ENCODE peak calls at places on chromosome 11, in seven cellular contexts. U is HCT116, Q is HepG2, T is H1, D is SK-N-SH, K is K562, Z is GM12878. V is an unnamed sample.

GRCh38 chr11:4181780-4182721 is 87.5 kb downstream of the RRM1 start:
- DNase-seq in U (peak), Q (peak), T (peak), D (peak), K (peak), Z (no peak), V (peak)

GRCh38 chr11:80240245-80240644 is 799.4 kb upstream of the TENM4 start:
- DNase-seq in U (no peak), Q (no peak), T (no peak), D (no peak), K (no peak), Z (no peak), V (no peak)

GRCh38 chr11:131253142-131253884 is 117.1 kb upstream of the NTM start:
- DNase-seq in U (no peak), Q (no peak), T (peak), D (no peak), K (no peak), Z (no peak), V (no peak)

GRCh38 chr11:83629775-83630174 is 343.6 kb upstream of the CCDC90B start:
- DNase-seq in U (no peak), Q (no peak), T (no peak), D (no peak), K (no peak), Z (no peak), V (no peak)

GRCh38 chr11:19628018-19628417 is 84.6 kb upstream of the NAV2 start:
- DNase-seq in U (no peak), Q (no peak), T (no peak), D (no peak), K (no peak), Z (no peak), V (no peak)

GRCh38 chr11:68467446-68467845 is 6.9 kb downstream of the PPP6R3 start:
- DNase-seq in U (no peak), Q (no peak), T (no peak), D (no peak), K (no peak), Z (no peak), V (no peak)

GRCh38 chr11:44860967-44861828 is 89.5 kb downstream of the TP53I11 start:
- DNase-seq in U (no peak), Q (no peak), T (no peak), D (no peak), K (no peak), Z (no peak), V (no peak)

GRCh38 chr11:57239348-57239747 is 2.3 kb upstream of the APLNR start:
- DNase-seq in U (no peak), Q (no peak), T (no peak), D (no peak), K (no peak), Z (no peak), V (no peak)

GRCh38 chr11:69383946-69384547 is 90.1 kb downstream of the MYEOV start:
- DNase-seq in U (no peak), Q (no peak), T (no peak), D (no peak), K (no peak), Z (no peak), V (no peak)

GRCh38 chr11:119650251-119650650 is 78.7 kb downstream of the NECTIN1 start:
- DNase-seq in U (no peak), Q (no peak), T (no peak), D (no peak), K (no peak), Z (no peak), V (peak)

GRCh38 chr11:85718991-85719807 is 33.2 kb upstream of the CCDC89 start:
- DNase-seq in U (peak), Q (peak), T (peak), D (no peak), K (no peak), Z (no peak), V (peak)

GRCh38 chr11:63614136-63614664 is at the start of gene PLAAT3:
- DNase-seq in U (peak), Q (no peak), T (peak), D (peak), K (peak), Z (no peak), V (peak)

GRCh38 chr11:844693-845644 is 2.3 kb downstream of the TSPAN4 start:
- DNase-seq in U (no peak), Q (peak), T (peak), D (peak), K (peak), Z (no peak), V (peak)

GRCh38 chr11:123696183-123696582 is 41.8 kb upstream of the SCN3B start:
- DNase-seq in U (no peak), Q (no peak), T (no peak), D (no peak), K (no peak), Z (no peak), V (no peak)

GRCh38 chr11:113847111-113847510 is 28.3 kb downstream of the USP28 start:
- DNase-seq in U (no peak), Q (no peak), T (no peak), D (no peak), K (no peak), Z (no peak), V (no peak)

GRCh38 chr11:108944486-108945178 is 279.8 kb downstream of the DDX10 start:
- DNase-seq in U (no peak), Q (no peak), T (no peak), D (no peak), K (no peak), Z (no peak), V (no peak)

GRCh38 chr11:45451766-45452440 is 165.8 kb upstream of the SYT13 start:
- DNase-seq in U (no peak), Q (no peak), T (no peak), D (no peak), K (no peak), Z (no peak), V (no peak)

GRCh38 chr11:21411597-21411996 is 742.2 kb downstream of the NELL1 start:
- DNase-seq in U (no peak), Q (no peak), T (no peak), D (no peak), K (no peak), Z (no peak), V (no peak)

GRCh38 chr11:117096140-117096972 is 1.9 kb downstream of the SIK3 start:
- DNase-seq in U (no peak), Q (peak), T (peak), D (peak), K (no peak), Z (peak), V (no peak)
- TF ChIP-seq JUND in U (no peak), Q (no peak), T (no peak), D (no peak), K (no peak), Z (no peak), V (no peak)

GRCh38 chr11:47615249-47615648 is 21.0 kb upstream of the C1QTNF4 start:
- DNase-seq in U (no peak), Q (no peak), T (no peak), D (no peak), K (no peak), Z (no peak), V (no peak)

GRCh38 chr11:47616726-47617416 is 22.7 kb upstream of the C1QTNF4 start:
- DNase-seq in U (peak), Q (peak), T (no peak), D (no peak), K (peak), Z (no peak), V (no peak)

GRCh38 chr11:47620836-47621378 is 21.5 kb downstream of the MTCH2 start:
- DNase-seq in U (no peak), Q (no peak), T (no peak), D (no peak), K (no peak), Z (no peak), V (no peak)

GRCh38 chr11:47617417-47617809 is 23.2 kb upstream of the C1QTNF4 start:
- DNase-seq in U (no peak), Q (no peak), T (no peak), D (no peak), K (no peak), Z (no peak), V (no peak)
- TF ChIP-seq JUND in U (no peak), Q (no peak), T (no peak), D (no peak), K (no peak), Z (no peak), V (no peak)

GRCh38 chr11:18013790-18014507 is 1.1 kb upstream of the SERGEF start:
- DNase-seq in U (no peak), Q (no peak), T (no peak), D (peak), K (no peak), Z (no peak), V (no peak)

GRCh38 chr11:18012906-18013781 is at the start of gene SERGEF:
- DNase-seq in U (peak), Q (peak), T (peak), D (peak), K (peak), Z (peak), V (peak)

GRCh38 chr11:18011633-18012313 is 1.1 kb downstream of the SERGEF start:
- DNase-seq in U (no peak), Q (peak), T (no peak), D (peak), K (no peak), Z (no peak), V (no peak)

GRCh38 chr11:18010977-18011586 is 1.8 kb downstream of the SERGEF start:
- DNase-seq in U (no peak), Q (peak), T (no peak), D (no peak), K (no peak), Z (no peak), V (no peak)

GRCh38 chr11:18012314-18012905 is 437 bp downstream of the SERGEF start:
- DNase-seq in U (no peak), Q (peak), T (no peak), D (peak), K (peak), Z (no peak), V (peak)
- TF ChIP-seq JUND in U (no peak), Q (no peak), T (no peak), D (no peak), K (no peak), Z (no peak), V (no peak)

DNA sequence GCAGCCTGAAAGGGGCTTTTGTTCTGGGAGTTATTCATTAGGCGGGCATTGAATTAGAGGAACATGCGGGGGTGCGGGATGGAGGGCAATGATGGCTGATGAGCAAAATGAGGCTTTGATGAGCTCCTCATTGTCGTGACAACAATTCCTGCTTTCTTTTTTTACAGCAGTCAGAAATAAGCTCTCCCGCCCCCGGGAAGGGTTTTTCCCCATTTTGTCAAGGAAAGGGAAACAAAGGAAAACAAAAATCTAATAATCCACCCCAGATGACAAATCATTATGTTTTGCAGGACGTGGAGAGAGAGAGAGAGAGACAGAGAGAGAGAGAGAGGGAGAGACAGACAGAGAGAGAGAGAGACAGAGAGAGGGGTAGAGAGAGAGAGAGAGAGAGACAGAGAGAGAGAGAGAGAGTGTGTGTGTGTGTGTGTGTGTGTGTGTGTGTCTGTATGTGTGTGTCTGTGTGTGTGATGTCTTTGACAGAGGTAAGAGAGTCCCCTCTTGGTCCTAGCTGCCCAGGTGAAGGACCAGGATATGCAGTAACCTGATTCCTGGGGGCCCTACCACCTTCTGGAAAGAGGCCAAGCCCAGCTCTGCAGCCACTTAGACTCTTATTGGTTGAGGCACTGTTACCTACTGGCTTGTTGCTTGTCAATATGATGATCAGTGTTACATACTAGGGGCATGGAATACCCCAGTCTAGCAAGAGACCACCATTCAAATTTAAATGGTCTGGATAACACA is 46.7 kb upstream of the PARVA start:
- DNase-seq in U (no peak), Q (no peak), T (no peak), D (no peak), K (no peak), Z (no peak), V (no peak)
- TF ChIP-seq JUND in U (no peak), Q (no peak), T (no peak), D (no peak), K (no peak), Z (no peak), V (no peak)

GRCh38 chr11:75273331-75273988 is 32.9 kb downstream of the TPBGL start:
- DNase-seq in U (no peak), Q (no peak), T (no peak), D (no peak), K (no peak), Z (no peak), V (no peak)

GRCh38 chr11:75273989-75274391 is 33.4 kb downstream of the TPBGL start:
- DNase-seq in U (no peak), Q (no peak), T (no peak), D (no peak), K (no peak), Z (no peak), V (no peak)

GRCh38 chr11:75277211-75277805 is 36.7 kb downstream of the TPBGL start:
- DNase-seq in U (no peak), Q (no peak), T (no peak), D (no peak), K (no peak), Z (no peak), V (no peak)

GRCh38 chr11:75276696-75277095 is 36.1 kb downstream of the TPBGL start:
- DNase-seq in U (no peak), Q (no peak), T (no peak), D (no peak), K (no peak), Z (no peak), V (no peak)

GRCh38 chr11:75275581-75275980 is 35.0 kb downstream of the TPBGL start:
- DNase-seq in U (no peak), Q (no peak), T (no peak), D (no peak), K (no peak), Z (no peak), V (no peak)
- TF ChIP-seq JUND in U (no peak), Q (no peak), T (no peak), D (no peak), K (no peak), Z (no peak), V (no peak)

GRCh38 chr11:118618991-118619375 is 11.6 kb downstream of the PHLDB1 start:
- DNase-seq in U (no peak), Q (no peak), T (no peak), D (no peak), K (no peak), Z (no peak), V (no peak)
- TF ChIP-seq JUND in U (no peak), Q (no peak), T (no peak), D (no peak), K (no peak), Z (no peak), V (no peak)

GRCh38 chr11:66227700-66228099 is 40.7 kb upstream of the RAB1B start:
- DNase-seq in U (no peak), Q (no peak), T (no peak), D (no peak), K (no peak), Z (no peak), V (no peak)
- TF ChIP-seq JUND in U (no peak), Q (no peak), T (no peak), D (no peak), K (no peak), Z (no peak), V (no peak)

GRCh38 chr11:84691830-84692229 is 935.3 kb downstream of the DLG2 start:
- DNase-seq in U (no peak), Q (no peak), T (no peak), D (no peak), K (no peak), Z (no peak), V (no peak)

GRCh38 chr11:84685149-84685548 is 942.0 kb downstream of the DLG2 start:
- DNase-seq in U (no peak), Q (no peak), T (no peak), D (no peak), K (no peak), Z (no peak), V (no peak)

GRCh38 chr11:84686726-84687125 is 940.4 kb downstream of the DLG2 start:
- DNase-seq in U (no peak), Q (no peak), T (no peak), D (no peak), K (no peak), Z (no peak), V (peak)

GRCh38 chr11:84685976-84686375 is 941.2 kb downstream of the DLG2 start:
- DNase-seq in U (no peak), Q (no peak), T (no peak), D (no peak), K (no peak), Z (no peak), V (no peak)

GRCh38 chr11:84687433-84687832 is 939.7 kb downstream of the DLG2 start:
- DNase-seq in U (no peak), Q (no peak), T (no peak), D (no peak), K (no peak), Z (no peak), V (peak)
- TF ChIP-seq JUND in U (no peak), Q (no peak), T (no peak), D (no peak), K (no peak), Z (no peak), V (peak)

DNA sequence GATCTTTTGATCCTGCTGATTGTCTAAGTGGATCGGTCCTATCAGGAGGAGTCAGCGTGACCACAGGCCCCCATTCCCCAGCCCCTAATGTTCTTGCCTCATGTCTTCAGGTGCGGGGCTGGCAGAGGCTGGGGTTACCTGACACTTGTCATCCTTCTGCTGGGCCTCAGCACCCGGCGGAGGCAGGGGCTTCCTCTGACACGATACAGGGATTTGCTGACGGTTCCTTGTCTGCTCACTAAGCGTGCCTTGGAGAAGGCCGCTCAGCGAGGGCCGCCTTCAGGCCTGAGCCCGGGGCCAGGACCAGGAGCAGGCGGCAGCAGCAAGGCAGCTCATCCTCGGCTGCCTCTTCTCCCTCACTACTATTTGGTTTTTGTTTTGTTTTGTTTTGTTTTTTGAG is 45.7 kb upstream of the KCNQ1OT1 start:
- DNase-seq in U (no peak), Q (no peak), T (no peak), D (no peak), K (no peak), Z (no peak), V (no peak)
- TF ChIP-seq JUND in U (no peak), Q (no peak), T (no peak), D (no peak), K (no peak), Z (no peak), V (no peak)

V was measured in T47D.